ENCODE peak calls at places on chromosome 4, in five cellular contexts. H is stromal cell of bone marrow, P is GM04504, L is GM12891, S is sciatic nerve. C is an unnamed sample.

GRCh38 chr4:15694431-15694830 is 8.4 kb upstream of the BST1 start:
- DNase-seq in H (no peak), P (no peak), L (no peak), S (no peak), C (no peak)

GRCh38 chr4:119706804-119707203 is 78.2 kb upstream of the PDE5A start:
- DNase-seq in H (no peak), P (no peak), L (no peak), S (no peak), C (no peak)

GRCh38 chr4:871484-871883 is 45.6 kb upstream of the CPLX1 start:
- DNase-seq in H (no peak), P (no peak), L (no peak), S (no peak), C (no peak)

GRCh38 chr4:7074423-7074822 is 6.6 kb upstream of the GRPEL1 start:
- DNase-seq in H (no peak), P (no peak), L (no peak), S (peak), C (no peak)

GRCh38 chr4:26468283-26468949 is 21.9 kb downstream of the CCKAR start:
- DNase-seq in H (no peak), P (no peak), L (no peak), S (no peak), C (no peak)

GRCh38 chr4:6749340-6750171 is 33.0 kb upstream of the KIAA0232 start:
- DNase-seq in H (peak), P (no peak), L (no peak), S (peak), C (no peak)

GRCh38 chr4:54550415-54551171 is 107.2 kb upstream of the KIT start:
- DNase-seq in H (no peak), P (no peak), L (no peak), S (no peak), C (no peak)

GRCh38 chr4:174716986-174717770 is 111.9 kb downstream of the GLRA3 start:
- DNase-seq in H (no peak), P (peak), L (no peak), S (no peak), C (no peak)

GRCh38 chr4:118752551-118752950 is 67.4 kb downstream of the METTL14 start:
- DNase-seq in H (no peak), P (no peak), L (no peak), S (no peak), C (no peak)

GRCh38 chr4:165204462-165204830 is 2.9 kb upstream of the KLHL2 start:
- DNase-seq in H (no peak), P (no peak), L (no peak), S (no peak), C (no peak)

GRCh38 chr4:185710487-185710995 is 101.5 kb downstream of the SORBS2 start:
- DNase-seq in H (no peak), P (no peak), L (no peak), S (no peak), C (no peak)

GRCh38 chr4:3700223-3700622 is 66.0 kb upstream of the ADRA2C start:
- DNase-seq in H (no peak), P (no peak), L (no peak), S (no peak), C (no peak)

GRCh38 chr4:140057693-140058092 is 96.3 kb downstream of the MAML3 start:
- DNase-seq in H (no peak), P (no peak), L (no peak), S (no peak), C (no peak)

GRCh38 chr4:113566015-113566795 is 195.3 kb downstream of the CAMK2D start:
- DNase-seq in H (no peak), P (no peak), L (no peak), S (no peak), C (no peak)

GRCh38 chr4:79331126-79331876 is 5.4 kb upstream of the NAA11 start:
- DNase-seq in H (no peak), P (no peak), L (no peak), S (no peak), C (no peak)

GRCh38 chr4:171793723-171794122 is 19.5 kb upstream of the GALNTL6 start:
- DNase-seq in H (no peak), P (no peak), L (no peak), S (no peak), C (no peak)

GRCh38 chr4:14853186-14853946 is 148.9 kb upstream of the CPEB2 start:
- DNase-seq in H (peak), P (peak), L (no peak), S (no peak), C (no peak)

GRCh38 chr4:33453436-33453835 is 2733.3 kb downstream of the PCDH7 start:
- DNase-seq in H (no peak), P (no peak), L (no peak), S (no peak), C (no peak)

GRCh38 chr4:121472937-121473721 is 92.3 kb upstream of the QRFPR start:
- DNase-seq in H (no peak), P (no peak), L (no peak), S (no peak), C (no peak)

GRCh38 chr4:95714571-95714970 is 125.3 kb upstream of the PDHA2 start:
- DNase-seq in H (no peak), P (no peak), L (no peak), S (no peak), C (no peak)

GRCh38 chr4:183384983-183385382 is 59.5 kb upstream of the CDKN2AIP start:
- DNase-seq in H (no peak), P (no peak), L (no peak), S (no peak), C (no peak)

GRCh38 chr4:140372607-140373327 is 679 bp upstream of the SCOC start:
- DNase-seq in H (no peak), P (peak), L (peak), S (no peak), C (peak)

GRCh38 chr4:10963958-10964705 is 279.6 kb upstream of the CLNK start:
- DNase-seq in H (no peak), P (no peak), L (no peak), S (no peak), C (no peak)

GRCh38 chr4:36461344-36461743 is 179.9 kb downstream of the DTHD1 start:
- DNase-seq in H (no peak), P (no peak), L (no peak), S (no peak), C (no peak)

C was measured in GM19239.